ENCODE peak calls at places on chromosomes 3 and 15, in five cellular contexts. One of them, this sample, is unnamed.

GRCh38 chr3:130826516-130826915 is 67.4 kb upstream of the ATP2C1 start:
- DNase-seq in NCI-H1048: no peak
- DNase-seq in stimulated activated CD4-positive, alpha-beta T cell treated with anti-CD3 and anti-CD28 coated beads, Interleukin-4, amount 100 ng/mL, for 4 hours: no peak
- DNase-seq in cardiac fibroblast: no peak
- DNase-seq in T-cell: no peak
- DNase-seq in this sample: peak

GRCh38 chr15:64842986-64843561 is 1.4 kb downstream of the PLEKHO2 start:
- DNase-seq in NCI-H1048: no peak
- DNase-seq in T-cell: no peak
- DNase-seq in stimulated activated CD4-positive, alpha-beta T cell treated with anti-CD3 and anti-CD28 coated beads, Interleukin-4, amount 100 ng/mL, for 4 hours: no peak
- DNase-seq in cardiac fibroblast: peak
- DNase-seq in this sample: no peak

GRCh38 chr15:36599824-36600365 is 20.5 kb downstream of the CDIN1 start:
- DNase-seq in NCI-H1048: no peak
- DNase-seq in T-cell: no peak
- DNase-seq in cardiac fibroblast: no peak
- DNase-seq in stimulated activated CD4-positive, alpha-beta T cell treated with anti-CD3 and anti-CD28 coated beads, Interleukin-4, amount 100 ng/mL, for 4 hours: no peak
- DNase-seq in this sample: no peak

GRCh38 chr3:147419062-147419701 is 10.0 kb downstream of the ZIC1 start:
- DNase-seq in NCI-H1048: no peak
- DNase-seq in cardiac fibroblast: no peak
- DNase-seq in stimulated activated CD4-positive, alpha-beta T cell treated with anti-CD3 and anti-CD28 coated beads, Interleukin-4, amount 100 ng/mL, for 4 hours: no peak
- DNase-seq in T-cell: no peak
- DNase-seq in this sample: no peak

GRCh38 chr15:24269923-24270322 is 405.7 kb upstream of the NPAP1 start:
- DNase-seq in stimulated activated CD4-positive, alpha-beta T cell treated with anti-CD3 and anti-CD28 coated beads, Interleukin-4, amount 100 ng/mL, for 4 hours: no peak
- DNase-seq in cardiac fibroblast: no peak
- DNase-seq in T-cell: no peak
- DNase-seq in NCI-H1048: no peak
- DNase-seq in this sample: no peak

GRCh38 chr3:178304758-178305157 is 231.5 kb upstream of the KCNMB2 start:
- DNase-seq in NCI-H1048: no peak
- DNase-seq in cardiac fibroblast: peak
- DNase-seq in T-cell: no peak
- DNase-seq in stimulated activated CD4-positive, alpha-beta T cell treated with anti-CD3 and anti-CD28 coated beads, Interleukin-4, amount 100 ng/mL, for 4 hours: no peak
- DNase-seq in this sample: no peak

GRCh38 chr3:105944721-105945120 is 75.9 kb upstream of the CBLB start:
- DNase-seq in T-cell: no peak
- DNase-seq in cardiac fibroblast: peak
- DNase-seq in stimulated activated CD4-positive, alpha-beta T cell treated with anti-CD3 and anti-CD28 coated beads, Interleukin-4, amount 100 ng/mL, for 4 hours: no peak
- DNase-seq in NCI-H1048: no peak
- DNase-seq in this sample: no peak

GRCh38 chr3:187403768-187404270 is 35.6 kb downstream of the RTP4 start:
- DNase-seq in cardiac fibroblast: peak
- DNase-seq in NCI-H1048: no peak
- DNase-seq in stimulated activated CD4-positive, alpha-beta T cell treated with anti-CD3 and anti-CD28 coated beads, Interleukin-4, amount 100 ng/mL, for 4 hours: no peak
- DNase-seq in T-cell: no peak
- DNase-seq in this sample: peak

GRCh38 chr3:171790574-171790897 is 19.7 kb downstream of the PLD1 start:
- DNase-seq in NCI-H1048: no peak
- DNase-seq in cardiac fibroblast: no peak
- DNase-seq in stimulated activated CD4-positive, alpha-beta T cell treated with anti-CD3 and anti-CD28 coated beads, Interleukin-4, amount 100 ng/mL, for 4 hours: no peak
- DNase-seq in T-cell: no peak
- DNase-seq in this sample: no peak

GRCh38 chr3:183385698-183386590 is 42.5 kb downstream of the MCF2L2 start:
- DNase-seq in stimulated activated CD4-positive, alpha-beta T cell treated with anti-CD3 and anti-CD28 coated beads, Interleukin-4, amount 100 ng/mL, for 4 hours: peak
- DNase-seq in cardiac fibroblast: peak
- DNase-seq in NCI-H1048: no peak
- DNase-seq in T-cell: peak
- DNase-seq in this sample: peak